ENCODE peak calls at places on chromosome 10, in nine cellular contexts. J is prostate gland, V is heart left ventricle, C is esophagus squamous epithelium, A is gastrocnemius medialis, W is transverse colon, F is uterus, R is body of pancreas, S is HCT116. Q is an unnamed sample. For H3K27me3, the result is how much of the 10 kb centered on the place peaks cover.

GRCh38 chr10:36725581-36726520 is 399.5 kb upstream of the ANKRD30A start:
- DNase-seq in J (no peak), V (peak), C (no peak), A (peak), W (no peak), F (no peak), R (peak), S (no peak), Q (peak)

GRCh38 chr10:5641501-5641900 is 24.9 kb downstream of the ASB13 start:
- DNase-seq in J (no peak), V (no peak), C (no peak), A (no peak), W (no peak), F (no peak), R (no peak), S (no peak), Q (no peak)

GRCh38 chr10:98035599-98035998 is 5.2 kb upstream of the CRTAC1 start:
- DNase-seq in J (no peak), V (no peak), C (no peak), A (no peak), W (no peak), F (no peak), R (no peak), S (no peak), Q (no peak)

GRCh38 chr10:6607778-6608177 is 27.7 kb upstream of the PRKCQ start:
- DNase-seq in J (no peak), V (peak), C (no peak), A (peak), W (no peak), F (no peak), R (no peak), S (no peak), Q (peak)

GRCh38 chr10:121526801-121527221 is 71.4 kb downstream of the FGFR2 start:
- DNase-seq in J (no peak), V (no peak), C (no peak), A (no peak), W (no peak), F (no peak), R (no peak), S (no peak), Q (peak)

GRCh38 chr10:6408799-6409198 is 171.3 kb downstream of the PRKCQ start:
- DNase-seq in J (no peak), V (no peak), C (no peak), A (no peak), W (no peak), F (no peak), R (no peak), S (no peak), Q (no peak)

GRCh38 chr10:30676319-30676718 is 46.8 kb upstream of the LYZL2 start:
- DNase-seq in J (no peak), V (no peak), C (no peak), A (no peak), W (no peak), F (no peak), R (no peak), S (no peak), Q (no peak)

GRCh38 chr10:82742478-82742877 is 867.5 kb downstream of the NRG3 start:
- DNase-seq in J (no peak), V (no peak), C (no peak), A (no peak), W (no peak), F (no peak), R (no peak), S (no peak), Q (no peak)

GRCh38 chr10:131453772-131454634 is 142.5 kb upstream of the TCERG1L start:
- DNase-seq in J (peak), V (peak), C (no peak), A (peak), W (peak), F (peak), R (peak), S (peak), Q (peak)

GRCh38 chr10:60375293-60376004 is 14.2 kb downstream of the ANK3 start:
- DNase-seq in J (no peak), V (no peak), C (no peak), A (no peak), W (no peak), F (no peak), R (no peak), S (no peak), Q (no peak)

GRCh38 chr10:103473261-103473671 is 5.8 kb downstream of the CALHM3 start:
- DNase-seq in J (no peak), V (no peak), C (no peak), A (no peak), W (no peak), F (peak), R (no peak), S (no peak), Q (peak)

GRCh38 chr10:624605-625334 is 64.7 kb downstream of the DIP2C start:
- DNase-seq in J (peak), V (peak), C (no peak), A (peak), W (peak), F (peak), R (peak), S (no peak), Q (peak)

GRCh38 chr10:75117996-75118395 is 6.5 kb downstream of the SAMD8 start:
- DNase-seq in J (no peak), V (no peak), C (no peak), A (no peak), W (no peak), F (no peak), R (no peak), S (no peak), Q (no peak)

GRCh38 chr10:78769526-78769925 is 299.2 kb upstream of the ZMIZ1 start:
- DNase-seq in J (no peak), V (no peak), C (no peak), A (no peak), W (no peak), F (no peak), R (no peak), S (no peak), Q (no peak)

GRCh38 chr10:120950103-120950561 is 99.0 kb downstream of the WDR11 start:
- DNase-seq in J (no peak), V (no peak), C (no peak), A (no peak), W (no peak), F (no peak), R (no peak), S (no peak), Q (no peak)

GRCh38 chr10:114399576-114399975 is 4.7 kb downstream of the AFAP1L2 start:
- DNase-seq in J (no peak), V (no peak), C (no peak), A (no peak), W (no peak), F (no peak), R (no peak), S (no peak), Q (no peak)

GRCh38 chr10:29150010-29150409 is 138.9 kb upstream of the LYZL1 start:
- DNase-seq in J (no peak), V (peak), C (no peak), A (peak), W (no peak), F (no peak), R (peak), S (no peak), Q (peak)

GRCh38 chr10:7306147-7306546 is 104.7 kb downstream of the SFMBT2 start:
- DNase-seq in J (no peak), V (no peak), C (no peak), A (no peak), W (no peak), F (no peak), R (no peak), S (no peak), Q (peak)

GRCh38 chr10:7410800-7411670 is at the start of gene SFMBT2:
- DNase-seq in J (peak), V (peak), C (no peak), A (peak), W (peak), F (peak), R (peak), S (no peak), Q (peak)

GRCh38 chr10:58177362-58177947 is 90.2 kb downstream of the IPMK start:
- DNase-seq in J (no peak), V (no peak), C (no peak), A (no peak), W (no peak), F (no peak), R (no peak), S (peak), Q (no peak)

GRCh38 chr10:126247454-126247975 is 140.8 kb downstream of the ADAM12 start:
- DNase-seq in J (no peak), V (peak), C (no peak), A (no peak), W (peak), F (peak), R (peak), S (no peak), Q (peak)

GRCh38 chr10:74244097-74244685 is 93.2 kb downstream of the ADK start:
- DNase-seq in J (no peak), V (no peak), C (no peak), A (no peak), W (no peak), F (no peak), R (peak), S (peak), Q (no peak)

GRCh38 chr10:16787361-16787791 is 29.8 kb downstream of the RSU1 start:
- DNase-seq in J (no peak), V (no peak), C (no peak), A (no peak), W (no peak), F (no peak), R (no peak), S (no peak), Q (no peak)

GRCh38 chr10:15704581-15704968 is 15.1 kb downstream of the ITGA8 start:
- DNase-seq in J (no peak), V (no peak), C (no peak), A (no peak), W (no peak), F (no peak), R (no peak), S (no peak), Q (no peak)

GRCh38 chr10:12659706-12660105 is 310.4 kb downstream of the CAMK1D start:
- DNase-seq in J (no peak), V (no peak), C (no peak), A (no peak), W (no peak), F (no peak), R (no peak), S (no peak), Q (no peak)

GRCh38 chr10:29635711-29636144 is 957 bp upstream of the SVIL start:
- DNase-seq in J (no peak), V (no peak), C (no peak), A (no peak), W (no peak), F (no peak), R (no peak), S (no peak), Q (no peak)

GRCh38 chr10:133307776-133308430 is 769 bp downstream of the TUBGCP2 start:
- DNase-seq in J (peak), V (no peak), C (peak), A (peak), W (peak), F (peak), R (peak), S (no peak), Q (peak)

GRCh38 chr10:27743736-27744477 is 1.7 kb downstream of the MKX start:
- DNase-seq in J (no peak), V (no peak), C (no peak), A (no peak), W (peak), F (no peak), R (no peak), S (no peak), Q (peak)

GRCh38 chr10:70575874-70576802 is 26.4 kb downstream of the PRF1 start:
- DNase-seq in J (peak), V (peak), C (no peak), A (peak), W (peak), F (no peak), R (peak), S (peak), Q (peak)

GRCh38 chr10:113788604-113789083 is 37.2 kb downstream of the PLEKHS1 start:
- DNase-seq in J (peak), V (no peak), C (no peak), A (peak), W (no peak), F (peak), R (peak), S (peak), Q (no peak)

GRCh38 chr10:19111501-19112267 is 63.1 kb downstream of the MALRD1 start:
- DNase-seq in J (no peak), V (no peak), C (no peak), A (no peak), W (no peak), F (no peak), R (no peak), S (no peak), Q (no peak)

GRCh38 chr10:132942740-132943554 is 577 bp upstream of the CFAP46 start:
- DNase-seq in J (no peak), V (no peak), C (no peak), A (no peak), W (no peak), F (no peak), R (no peak), S (no peak), Q (no peak)

GRCh38 chr10:100858742-100859141 is 54.0 kb upstream of the SLF2 start:
- DNase-seq in J (no peak), V (no peak), C (no peak), A (no peak), W (no peak), F (no peak), R (no peak), S (no peak), Q (no peak)
- H3K27me3 ChIP-seq in J (under half), V (half or more), C (under half), A (under half), W (half or more), F (under half), R (under half), S (under half), Q (under half)

DNA sequence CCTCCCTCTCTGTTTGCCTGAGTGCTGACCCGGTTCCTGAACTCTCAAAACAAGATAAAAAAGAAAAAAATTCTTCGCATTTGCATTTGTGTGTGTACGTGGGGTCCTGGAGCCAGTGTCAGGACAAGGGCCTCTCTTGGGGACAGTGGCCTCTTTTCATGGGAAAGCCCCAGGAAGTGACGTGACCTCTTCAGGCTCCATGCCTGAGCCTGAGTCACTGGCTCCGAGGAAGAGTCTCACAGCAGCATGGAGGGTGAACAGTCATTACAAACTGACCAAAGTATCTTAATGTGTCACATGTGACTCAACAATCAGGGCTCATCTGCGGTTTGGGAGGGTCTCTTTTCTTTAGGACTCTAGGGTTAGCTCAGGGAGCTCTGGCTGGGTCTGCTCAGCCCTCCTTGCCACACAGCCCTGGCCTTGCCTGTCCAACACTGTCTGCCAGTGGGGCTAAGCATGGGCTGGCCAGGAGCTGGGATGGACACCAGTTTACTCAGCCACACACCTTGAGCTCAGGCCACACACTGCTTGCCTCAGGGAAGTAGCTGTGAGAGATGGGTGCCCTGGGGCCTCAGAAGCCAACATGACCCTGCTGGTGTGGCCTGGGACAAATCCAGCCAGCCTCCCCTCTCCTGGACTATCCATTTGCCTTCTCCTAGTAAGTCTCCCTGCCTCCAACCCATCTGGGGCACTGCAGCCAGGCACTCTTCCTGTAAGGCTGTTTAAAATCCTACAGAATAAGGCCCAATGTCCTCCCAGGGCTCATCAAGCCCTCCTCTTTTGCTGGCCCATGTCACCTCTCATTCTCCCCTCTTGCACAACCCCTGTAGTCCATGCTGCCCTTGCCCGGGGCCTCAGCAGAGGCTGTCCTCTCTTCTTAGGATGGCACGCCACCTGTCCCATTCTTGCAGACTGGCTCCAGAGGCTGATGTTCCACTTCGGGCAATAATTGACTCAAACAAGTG is 10.5 kb downstream of the TMEM273 start:
- DNase-seq in J (no peak), V (peak), C (no peak), A (peak), W (peak), F (no peak), R (peak), S (peak), Q (no peak)
- TF ChIP-seq POLR2A in J (no peak), V (no peak), C (no peak), A (no peak), W (no peak), F (no peak), R (no peak), S (no peak), Q (no peak)

GRCh38 chr10:123795196-123795780 is 96.3 kb downstream of the CPXM2 start:
- DNase-seq in J (no peak), V (no peak), C (no peak), A (no peak), W (no peak), F (no peak), R (no peak), S (no peak), Q (no peak)
- H3K27me3 ChIP-seq in J (under half), V (under half), C (under half), A (under half), W (under half), F (under half), R (under half), S (under half), Q (under half)

DNA sequence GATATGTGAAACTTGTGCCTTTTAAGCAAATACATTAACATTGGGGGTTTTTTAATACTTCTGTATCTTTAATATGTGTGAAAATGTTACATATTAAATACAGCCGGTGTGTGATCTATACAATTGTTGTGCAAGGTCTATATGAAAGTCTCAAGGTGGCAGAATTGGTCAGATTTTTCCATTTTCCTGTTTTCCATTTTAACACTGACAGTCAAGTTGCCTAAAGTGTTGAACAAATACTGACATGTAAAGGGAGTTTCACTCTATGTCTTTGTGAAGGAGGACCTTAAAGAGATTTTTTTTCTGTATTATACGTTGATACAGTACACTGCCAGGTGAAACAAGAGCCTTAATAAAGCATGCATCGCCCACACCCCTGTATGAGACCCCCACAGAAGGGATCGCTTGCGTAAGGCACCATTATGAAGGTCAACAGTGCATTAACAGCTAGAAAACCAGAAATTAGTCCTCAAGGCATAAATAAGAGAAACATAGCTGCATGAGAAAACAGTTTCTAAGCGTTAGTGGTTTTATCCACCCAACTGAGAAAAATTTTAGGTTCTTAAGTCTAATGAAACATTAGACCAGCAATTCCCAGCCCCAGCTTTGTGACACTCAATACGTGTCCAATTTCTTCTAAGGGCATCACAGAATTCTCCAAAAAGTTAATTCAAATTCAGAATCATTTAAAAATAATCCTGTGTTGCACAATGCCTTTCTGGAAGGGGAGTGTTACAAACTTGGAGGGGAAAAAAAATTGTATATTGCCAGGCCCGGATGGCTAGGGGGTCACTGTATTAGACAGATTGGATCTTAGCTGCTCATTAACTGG is 6.9 kb downstream of the KLF6 start:
- DNase-seq in J (no peak), V (no peak), C (no peak), A (no peak), W (no peak), F (no peak), R (no peak), S (no peak), Q (no peak)
- TF ChIP-seq POLR2A in J (no peak), V (no peak), C (no peak), A (no peak), W (peak), F (no peak), R (no peak), S (no peak), Q (no peak)

DNA sequence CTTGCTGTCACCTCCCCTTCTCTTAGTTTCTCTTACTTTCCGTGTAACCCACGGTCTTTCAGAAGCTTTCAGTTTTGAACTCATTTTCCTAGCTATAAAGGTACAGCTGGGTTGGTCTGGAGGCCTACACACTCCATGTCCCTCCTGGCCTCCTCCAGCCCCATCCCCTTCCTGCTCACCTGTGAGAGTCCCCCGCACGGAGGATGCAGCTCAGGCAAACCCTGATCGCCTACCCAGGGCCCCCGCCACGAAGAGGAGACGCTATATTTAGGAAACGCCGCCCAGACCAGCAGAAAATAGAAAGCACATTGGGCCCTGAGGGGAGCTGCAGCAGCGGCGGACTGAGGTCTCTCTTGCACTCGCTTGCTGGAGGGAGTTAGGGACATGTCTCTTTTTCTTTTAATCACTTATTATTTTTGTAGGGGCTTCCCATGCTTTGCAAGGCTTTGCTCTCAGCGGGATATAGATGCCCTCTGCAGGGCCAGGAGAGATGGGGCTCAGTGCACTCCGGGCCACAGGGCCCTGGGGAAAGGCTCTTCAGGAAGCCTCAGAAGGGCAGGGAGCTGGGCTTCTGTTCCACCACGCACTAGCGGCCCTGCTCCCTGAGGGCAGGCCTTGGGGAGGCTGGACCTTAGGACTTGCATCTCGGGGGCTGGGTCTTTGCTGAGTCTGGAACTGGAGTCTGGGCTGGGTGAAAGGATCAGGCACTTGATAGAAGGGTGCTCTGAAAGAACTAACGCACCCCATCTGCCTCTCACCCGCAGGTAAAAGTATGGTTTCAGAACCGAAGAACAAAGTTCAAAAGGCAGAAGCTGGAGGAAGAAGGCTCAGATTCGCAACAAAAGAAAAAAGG is 5.0 kb downstream of the EMX2 start:
- DNase-seq in J (no peak), V (no peak), C (no peak), A (no peak), W (no peak), F (no peak), R (no peak), S (no peak), Q (no peak)
- H3K27me3 ChIP-seq in J (half or more), V (half or more), C (half or more), A (half or more), W (half or more), F (under half), R (half or more), S (under half), Q (half or more)

GRCh38 chr10:32960022-32960421 is 2.0 kb upstream of the ITGB1 start:
- DNase-seq in J (no peak), V (no peak), C (no peak), A (no peak), W (no peak), F (no peak), R (no peak), S (no peak), Q (no peak)
- TF ChIP-seq POLR2A in J (no peak), V (no peak), C (no peak), A (no peak), W (no peak), F (no peak), R (no peak), S (no peak), Q (no peak)

GRCh38 chr10:124095096-124095495 is 1.7 kb upstream of the CHST15 start:
- DNase-seq in J (no peak), V (no peak), C (no peak), A (peak), W (no peak), F (no peak), R (peak), S (no peak), Q (no peak)

GRCh38 chr10:124097883-124098282 is 4.5 kb upstream of the CHST15 start:
- DNase-seq in J (no peak), V (no peak), C (no peak), A (no peak), W (no peak), F (no peak), R (no peak), S (no peak), Q (no peak)

GRCh38 chr10:124094419-124094785 is 1.0 kb upstream of the CHST15 start:
- DNase-seq in J (no peak), V (no peak), C (no peak), A (no peak), W (peak), F (no peak), R (peak), S (no peak), Q (no peak)

GRCh38 chr10:124098575-124098974 is 5.2 kb upstream of the CHST15 start:
- DNase-seq in J (no peak), V (no peak), C (no peak), A (no peak), W (no peak), F (no peak), R (no peak), S (no peak), Q (no peak)

GRCh38 chr10:124096494-124096893 is 3.1 kb upstream of the CHST15 start:
- DNase-seq in J (no peak), V (no peak), C (no peak), A (no peak), W (no peak), F (no peak), R (no peak), S (no peak), Q (no peak)
- H3K27me3 ChIP-seq in J (under half), V (under half), C (under half), A (under half), W (half or more), F (under half), R (under half), S (under half), Q (under half)

Q was measured in thyroid gland.